ENCODE peak calls at places on chromosomes 11 and 22, in ten cellular contexts. One of them, this sample, is unnamed. For H3K27me3, the result is how much of the 10 kb centered on the place peaks cover.

GRCh38 chr11:58046231-58046630 is 15.5 kb downstream of the OR6Q1 start:
- DNase-seq in tibial nerve: no peak
- DNase-seq in K562: no peak
- DNase-seq in stomach: no peak
- DNase-seq in sigmoid colon: no peak
- DNase-seq in esophagus muscularis mucosa: no peak
- DNase-seq in H1: no peak
- DNase-seq in ovary: no peak
- DNase-seq in upper lobe of left lung: no peak
- DNase-seq in transverse colon: no peak
- DNase-seq in this sample: no peak

GRCh38 chr11:45333023-45333422 is 46.9 kb upstream of the SYT13 start:
- DNase-seq in ovary: no peak
- DNase-seq in K562: no peak
- DNase-seq in H1: no peak
- DNase-seq in transverse colon: no peak
- DNase-seq in stomach: no peak
- DNase-seq in sigmoid colon: no peak
- DNase-seq in tibial nerve: no peak
- DNase-seq in upper lobe of left lung: no peak
- DNase-seq in esophagus muscularis mucosa: peak
- DNase-seq in this sample: no peak

GRCh38 chr22:38221908-38222796 is 20.4 kb downstream of the MAFF start:
- DNase-seq in ovary: no peak
- DNase-seq in H1: peak
- DNase-seq in tibial nerve: no peak
- DNase-seq in sigmoid colon: no peak
- DNase-seq in esophagus muscularis mucosa: no peak
- DNase-seq in upper lobe of left lung: no peak
- DNase-seq in transverse colon: no peak
- DNase-seq in K562: no peak
- DNase-seq in stomach: no peak
- DNase-seq in this sample: no peak

GRCh38 chr22:20205964-20206708 is 55.3 kb upstream of the CCDC188 start:
- DNase-seq in esophagus muscularis mucosa: no peak
- DNase-seq in H1: no peak
- DNase-seq in ovary: peak
- DNase-seq in K562: peak
- DNase-seq in sigmoid colon: peak
- DNase-seq in tibial nerve: peak
- DNase-seq in transverse colon: peak
- DNase-seq in upper lobe of left lung: peak
- DNase-seq in stomach: peak
- DNase-seq in this sample: peak

GRCh38 chr11:68020575-68020974 is 9.9 kb upstream of the NDUFS8 start:
- DNase-seq in K562: no peak
- DNase-seq in upper lobe of left lung: peak
- DNase-seq in esophagus muscularis mucosa: no peak
- DNase-seq in ovary: no peak
- DNase-seq in stomach: peak
- DNase-seq in transverse colon: no peak
- DNase-seq in H1: peak
- DNase-seq in tibial nerve: no peak
- DNase-seq in sigmoid colon: no peak
- DNase-seq in this sample: no peak

GRCh38 chr11:129652828-129653227 is 162.8 kb upstream of the TMEM45B start:
- DNase-seq in K562: no peak
- DNase-seq in esophagus muscularis mucosa: no peak
- DNase-seq in sigmoid colon: no peak
- DNase-seq in tibial nerve: no peak
- DNase-seq in stomach: no peak
- DNase-seq in upper lobe of left lung: no peak
- DNase-seq in transverse colon: no peak
- DNase-seq in ovary: no peak
- DNase-seq in H1: no peak
- DNase-seq in this sample: no peak

GRCh38 chr11:93548679-93549319 is 5.6 kb upstream of the SMCO4 start:
- DNase-seq in esophagus muscularis mucosa: no peak
- DNase-seq in stomach: no peak
- DNase-seq in upper lobe of left lung: no peak
- DNase-seq in tibial nerve: no peak
- DNase-seq in K562: no peak
- DNase-seq in sigmoid colon: no peak
- DNase-seq in H1: no peak
- DNase-seq in transverse colon: no peak
- DNase-seq in ovary: no peak
- DNase-seq in this sample: no peak

GRCh38 chr11:102530558-102530957 is at the start of gene MMP7:
- DNase-seq in esophagus muscularis mucosa: no peak
- DNase-seq in upper lobe of left lung: peak
- DNase-seq in transverse colon: no peak
- DNase-seq in K562: no peak
- DNase-seq in H1: no peak
- DNase-seq in tibial nerve: no peak
- DNase-seq in sigmoid colon: no peak
- DNase-seq in stomach: no peak
- DNase-seq in ovary: no peak
- DNase-seq in this sample: no peak

GRCh38 chr11:61695917-61696316 is 15.7 kb downstream of the DAGLA start:
- DNase-seq in ovary: peak
- DNase-seq in stomach: peak
- DNase-seq in transverse colon: peak
- DNase-seq in H1: peak
- DNase-seq in tibial nerve: peak
- DNase-seq in upper lobe of left lung: peak
- DNase-seq in K562: peak
- DNase-seq in sigmoid colon: peak
- DNase-seq in esophagus muscularis mucosa: peak
- DNase-seq in this sample: peak

GRCh38 chr11:61092280-61092766 is 10.0 kb upstream of the CD5 start:
- DNase-seq in ovary: no peak
- DNase-seq in upper lobe of left lung: peak
- DNase-seq in H1: no peak
- DNase-seq in tibial nerve: no peak
- DNase-seq in stomach: no peak
- DNase-seq in K562: no peak
- DNase-seq in transverse colon: peak
- DNase-seq in esophagus muscularis mucosa: no peak
- DNase-seq in sigmoid colon: no peak
- DNase-seq in this sample: no peak

GRCh38 chr11:123525511-123525918 is 95.4 kb downstream of the GRAMD1B start:
- DNase-seq in upper lobe of left lung: no peak
- DNase-seq in ovary: no peak
- DNase-seq in sigmoid colon: no peak
- DNase-seq in tibial nerve: no peak
- DNase-seq in K562: no peak
- DNase-seq in esophagus muscularis mucosa: no peak
- DNase-seq in transverse colon: no peak
- DNase-seq in stomach: no peak
- DNase-seq in H1: no peak
- DNase-seq in this sample: no peak

GRCh38 chr11:94134651-94135512 is 6.2 kb downstream of the PANX1 start:
- DNase-seq in K562: no peak
- DNase-seq in stomach: peak
- DNase-seq in esophagus muscularis mucosa: no peak
- DNase-seq in sigmoid colon: peak
- DNase-seq in upper lobe of left lung: peak
- DNase-seq in ovary: peak
- DNase-seq in tibial nerve: peak
- DNase-seq in transverse colon: peak
- DNase-seq in H1: no peak
- DNase-seq in this sample: no peak

GRCh38 chr11:97968071-97968470 is 1052.7 kb upstream of the CNTN5 start:
- DNase-seq in K562: no peak
- DNase-seq in tibial nerve: no peak
- DNase-seq in esophagus muscularis mucosa: no peak
- DNase-seq in upper lobe of left lung: no peak
- DNase-seq in stomach: no peak
- DNase-seq in transverse colon: no peak
- DNase-seq in H1: no peak
- DNase-seq in sigmoid colon: no peak
- DNase-seq in ovary: no peak
- DNase-seq in this sample: no peak

GRCh38 chr11:5131584-5132335 is 6.4 kb downstream of the OR52A5 start:
- DNase-seq in stomach: no peak
- DNase-seq in K562: peak
- DNase-seq in transverse colon: no peak
- DNase-seq in sigmoid colon: no peak
- DNase-seq in tibial nerve: no peak
- DNase-seq in upper lobe of left lung: no peak
- DNase-seq in H1: no peak
- DNase-seq in esophagus muscularis mucosa: no peak
- DNase-seq in ovary: no peak
- DNase-seq in this sample: no peak

GRCh38 chr22:42177891-42178336 is 47.3 kb upstream of the CYP2D6 start:
- DNase-seq in esophagus muscularis mucosa: no peak
- DNase-seq in transverse colon: no peak
- DNase-seq in K562: no peak
- DNase-seq in H1: no peak
- DNase-seq in stomach: no peak
- DNase-seq in tibial nerve: no peak
- DNase-seq in sigmoid colon: no peak
- DNase-seq in upper lobe of left lung: no peak
- DNase-seq in ovary: no peak
- DNase-seq in this sample: no peak

GRCh38 chr22:37214431-37215025 is 2.3 kb upstream of the SSTR3 start:
- DNase-seq in ovary: no peak
- DNase-seq in stomach: no peak
- DNase-seq in transverse colon: no peak
- DNase-seq in sigmoid colon: peak
- DNase-seq in H1: no peak
- DNase-seq in upper lobe of left lung: no peak
- DNase-seq in esophagus muscularis mucosa: no peak
- DNase-seq in tibial nerve: no peak
- DNase-seq in K562: no peak
- DNase-seq in this sample: peak

GRCh38 chr22:49203863-49204598 is 623.6 kb downstream of the BRD1 start:
- DNase-seq in K562: no peak
- DNase-seq in upper lobe of left lung: peak
- DNase-seq in transverse colon: no peak
- DNase-seq in sigmoid colon: peak
- DNase-seq in H1: peak
- DNase-seq in ovary: no peak
- DNase-seq in tibial nerve: no peak
- DNase-seq in esophagus muscularis mucosa: no peak
- DNase-seq in stomach: peak
- DNase-seq in this sample: peak
- TF ChIP-seq EP300 in K562: no peak
- TF ChIP-seq EP300 in upper lobe of left lung: no peak
- TF ChIP-seq EP300 in transverse colon: no peak
- TF ChIP-seq EP300 in sigmoid colon: no peak
- TF ChIP-seq EP300 in H1: no peak
- TF ChIP-seq EP300 in ovary: no peak
- TF ChIP-seq EP300 in tibial nerve: no peak
- TF ChIP-seq EP300 in esophagus muscularis mucosa: no peak
- TF ChIP-seq EP300 in stomach: no peak
- TF ChIP-seq EP300 in this sample: no peak

GRCh38 chr11:115699326-115699725 is 195.1 kb upstream of the CADM1 start:
- DNase-seq in esophagus muscularis mucosa: no peak
- DNase-seq in tibial nerve: no peak
- DNase-seq in sigmoid colon: peak
- DNase-seq in transverse colon: no peak
- DNase-seq in ovary: no peak
- DNase-seq in upper lobe of left lung: no peak
- DNase-seq in K562: no peak
- DNase-seq in stomach: no peak
- DNase-seq in H1: no peak
- DNase-seq in this sample: no peak
- TF ChIP-seq POLR2A in esophagus muscularis mucosa: no peak
- TF ChIP-seq POLR2A in tibial nerve: no peak
- TF ChIP-seq POLR2A in sigmoid colon: no peak
- TF ChIP-seq POLR2A in transverse colon: no peak
- TF ChIP-seq POLR2A in ovary: no peak
- TF ChIP-seq POLR2A in upper lobe of left lung: no peak
- TF ChIP-seq POLR2A in K562: no peak
- TF ChIP-seq POLR2A in stomach: no peak
- TF ChIP-seq POLR2A in H1: no peak
- TF ChIP-seq POLR2A in this sample: no peak

DNA sequence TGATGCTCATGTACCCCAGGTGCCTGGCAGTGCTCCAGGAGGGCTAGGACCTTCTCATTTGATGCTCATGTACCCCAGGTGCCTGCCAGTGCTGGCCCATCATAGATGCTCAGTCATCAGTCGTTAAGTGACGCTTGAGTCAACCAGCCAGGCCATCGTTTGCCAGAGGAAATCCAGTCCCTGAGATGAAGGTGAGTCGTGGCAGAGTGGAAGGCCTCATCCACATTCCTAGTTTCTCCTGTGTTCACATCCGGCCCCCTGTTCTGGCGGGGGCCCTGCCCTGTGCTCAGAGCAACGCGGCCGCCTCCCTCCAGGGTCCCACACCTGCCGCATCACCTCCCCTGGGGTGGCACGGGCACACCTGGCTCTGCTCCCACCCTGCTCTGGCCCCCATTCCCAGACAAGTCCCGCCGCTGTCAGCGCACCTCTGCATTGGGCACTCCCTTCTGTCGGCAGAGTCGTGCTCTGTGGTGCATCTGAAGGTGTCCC is 279.9 kb downstream of the BRD1 start:
- DNase-seq in K562: no peak
- DNase-seq in upper lobe of left lung: peak
- DNase-seq in transverse colon: no peak
- DNase-seq in esophagus muscularis mucosa: no peak
- DNase-seq in sigmoid colon: peak
- DNase-seq in stomach: no peak
- DNase-seq in H1: no peak
- DNase-seq in tibial nerve: no peak
- DNase-seq in ovary: no peak
- DNase-seq in this sample: peak
- H3K27me3 ChIP-seq in K562: under half
- H3K27me3 ChIP-seq in upper lobe of left lung: under half
- H3K27me3 ChIP-seq in transverse colon: under half
- H3K27me3 ChIP-seq in esophagus muscularis mucosa: under half
- H3K27me3 ChIP-seq in sigmoid colon: under half
- H3K27me3 ChIP-seq in stomach: under half
- H3K27me3 ChIP-seq in H1: under half
- H3K27me3 ChIP-seq in tibial nerve: under half
- H3K27me3 ChIP-seq in ovary: under half
- H3K27me3 ChIP-seq in this sample: half or more

DNA sequence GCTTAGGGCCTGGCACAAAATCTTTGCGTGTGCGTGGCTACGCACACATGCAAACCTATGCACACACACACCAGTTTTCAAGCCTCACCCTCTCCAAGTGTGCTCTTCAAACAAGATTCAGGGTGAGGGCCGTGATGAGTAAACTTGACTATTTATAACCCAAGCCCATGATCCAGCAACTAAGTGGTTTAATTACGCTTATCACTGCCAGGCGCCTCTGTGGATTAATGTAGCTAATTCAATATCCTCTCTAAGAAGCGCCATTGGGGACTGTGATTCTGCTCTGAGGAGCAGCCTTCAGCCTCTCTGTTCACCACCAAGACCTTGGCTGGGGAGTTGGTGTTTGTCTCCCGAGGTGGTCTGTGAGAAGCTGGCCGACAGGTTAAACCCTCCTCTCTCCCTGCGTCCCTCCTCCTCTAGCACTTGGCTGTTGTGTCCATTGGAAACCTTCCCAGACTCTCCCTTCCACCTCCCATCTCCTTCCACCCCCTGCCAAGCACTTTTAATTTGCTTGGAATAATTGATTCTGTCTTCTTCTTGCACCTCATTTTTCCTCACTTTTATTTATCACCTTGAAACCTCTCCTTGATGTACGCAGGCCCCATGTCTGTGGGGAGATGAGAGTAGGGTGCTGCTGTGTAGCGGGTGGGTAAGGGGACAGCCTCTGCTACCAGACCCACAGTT is 236.4 kb downstream of the GRIK4 start:
- DNase-seq in transverse colon: no peak
- DNase-seq in stomach: no peak
- DNase-seq in tibial nerve: no peak
- DNase-seq in H1: no peak
- DNase-seq in K562: no peak
- DNase-seq in upper lobe of left lung: no peak
- DNase-seq in ovary: no peak
- DNase-seq in esophagus muscularis mucosa: peak
- DNase-seq in sigmoid colon: no peak
- DNase-seq in this sample: no peak
- TF ChIP-seq EP300 in transverse colon: no peak
- TF ChIP-seq EP300 in stomach: no peak
- TF ChIP-seq EP300 in tibial nerve: no peak
- TF ChIP-seq EP300 in H1: no peak
- TF ChIP-seq EP300 in K562: no peak
- TF ChIP-seq EP300 in upper lobe of left lung: no peak
- TF ChIP-seq EP300 in ovary: no peak
- TF ChIP-seq EP300 in esophagus muscularis mucosa: no peak
- TF ChIP-seq EP300 in sigmoid colon: no peak
- TF ChIP-seq EP300 in this sample: no peak